ENCODE peak calls at places on chromosomes 5 and 9, in seven cellular contexts. W is upper lobe of left lung, H is Panc1, O is K562, N is GM12878, G is RWPE2, V is heart left ventricle. J is an unnamed sample. For H3K9me3 and H3K4me1, the result is how much of the 10 kb centered on the place peaks cover.

GRCh38 chr5:131270809-131271208 is 7.0 kb downstream of the CDC42SE2 start:
- ATAC-seq in W (no peak), H (peak), O (peak), N (no peak), G (peak), V (no peak), J (no peak)

GRCh38 chr5:134851307-134851923 is 5.6 kb downstream of the C5orf24 start:
- ATAC-seq in W (no peak), H (peak), O (peak), N (peak), G (peak), V (no peak), J (no peak)

GRCh38 chr5:133219296-133219695 is 167.5 kb downstream of the HSPA4 start:
- ATAC-seq in W (no peak), H (no peak), O (no peak), N (no peak), G (no peak), V (no peak), J (no peak)

GRCh38 chr5:117160361-117160760 is 585.7 kb upstream of the SEMA6A start:
- ATAC-seq in W (no peak), H (no peak), O (no peak), N (no peak), G (no peak), V (no peak), J (no peak)

GRCh38 chr5:146796144-146796543 is 82.4 kb downstream of the PPP2R2B start:
- ATAC-seq in W (no peak), H (no peak), O (no peak), N (no peak), G (peak), V (no peak), J (no peak)

GRCh38 chr5:102843997-102844396 is 88.9 kb downstream of the PAM start:
- ATAC-seq in W (no peak), H (no peak), O (no peak), N (no peak), G (no peak), V (no peak), J (no peak)

GRCh38 chr9:135281661-135282000 is 194.2 kb downstream of the OLFM1 start:
- ATAC-seq in W (peak), H (no peak), O (no peak), N (no peak), G (peak), V (no peak), J (no peak)

GRCh38 chr9:6973762-6974161 is 216.0 kb downstream of the KDM4C start:
- ATAC-seq in W (no peak), H (no peak), O (no peak), N (peak), G (peak), V (no peak), J (no peak)

GRCh38 chr9:27483576-27483975 is 40.5 kb upstream of the IFNK start:
- ATAC-seq in W (no peak), H (no peak), O (no peak), N (no peak), G (no peak), V (no peak), J (no peak)

GRCh38 chr5:60633336-60633735 is 66.6 kb downstream of the DEPDC1B start:
- ATAC-seq in W (peak), H (no peak), O (no peak), N (no peak), G (peak), V (no peak), J (no peak)

GRCh38 chr9:86469476-86470087 is 115.4 kb upstream of the TUT7 start:
- ATAC-seq in W (no peak), H (no peak), O (no peak), N (no peak), G (no peak), V (no peak), J (no peak)

GRCh38 chr9:114174876-114175771 is 19.8 kb downstream of the COL27A1 start:
- ATAC-seq in W (no peak), H (peak), O (no peak), N (no peak), G (no peak), V (peak), J (peak)

DNA sequence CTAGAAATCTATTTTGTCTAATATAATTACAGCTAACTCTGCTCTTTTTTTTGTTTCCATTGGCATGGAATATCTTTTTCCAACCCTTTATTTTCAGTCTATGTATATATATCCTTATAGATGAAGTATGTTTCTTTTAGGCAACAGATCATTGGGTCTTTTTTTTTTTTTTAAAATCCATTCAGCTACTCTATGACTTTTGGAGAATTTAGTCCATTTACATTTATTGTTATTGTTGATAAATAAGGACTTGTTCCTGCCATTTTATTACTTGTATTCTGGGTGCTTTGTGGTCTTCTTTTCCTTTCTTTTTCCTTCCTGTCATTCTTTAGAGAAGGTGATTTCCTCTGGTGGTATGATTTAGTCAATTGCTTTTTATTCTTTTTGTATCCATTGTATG is 296.8 kb downstream of the SMARCA2 start:
- ATAC-seq in W (no peak), H (no peak), O (no peak), N (no peak), G (no peak), V (no peak), J (no peak)
- H3K9me3 ChIP-seq in W (under half), H (under half), O (under half), N (under half), G (under half), V (under half), J (under half)

GRCh38 chr9:21804336-21804735 is 1.9 kb downstream of the MTAP start:
- ATAC-seq in W (no peak), H (no peak), O (no peak), N (no peak), G (no peak), V (no peak), J (no peak)
- H3K4me1 ChIP-seq in W (under half), H (under half), O (under half), N (under half), G (under half), V (under half), J (under half)

GRCh38 chr5:26807231-26808199 is 230.9 kb downstream of the CDH9 start:
- ATAC-seq in W (peak), H (no peak), O (no peak), N (no peak), G (no peak), V (peak), J (no peak)
- H3K9me3 ChIP-seq in W (under half), H (under half), O (under half), N (under half), G (under half), V (under half), J (under half)

GRCh38 chr9:115414561-115414960 is 296.6 kb upstream of the TNC start:
- ATAC-seq in W (no peak), H (no peak), O (no peak), N (no peak), G (no peak), V (no peak), J (no peak)

GRCh38 chr9:115413304-115413703 is 295.3 kb upstream of the TNC start:
- ATAC-seq in W (no peak), H (no peak), O (no peak), N (peak), G (no peak), V (no peak), J (no peak)

GRCh38 chr9:115411516-115411915 is 293.6 kb upstream of the TNC start:
- ATAC-seq in W (no peak), H (no peak), O (no peak), N (no peak), G (no peak), V (no peak), J (no peak)

GRCh38 chr9:115413766-115414382 is 295.9 kb upstream of the TNC start:
- ATAC-seq in W (no peak), H (no peak), O (no peak), N (no peak), G (no peak), V (no peak), J (no peak)

GRCh38 chr9:115411993-115412452 is 294.1 kb upstream of the TNC start:
- ATAC-seq in W (no peak), H (no peak), O (no peak), N (no peak), G (no peak), V (no peak), J (no peak)
- H3K4me1 ChIP-seq in W (under half), H (under half), O (under half), N (under half), G (under half), V (under half), J (under half)

GRCh38 chr5:141398608-141399007 is 861 bp downstream of the PCDHGB5 start:
- ATAC-seq in W (no peak), H (no peak), O (no peak), N (no peak), G (no peak), V (no peak), J (no peak)

GRCh38 chr5:141392429-141393198 is at the start of gene PCDHGA8:
- ATAC-seq in W (no peak), H (no peak), O (peak), N (no peak), G (no peak), V (no peak), J (no peak)

GRCh38 chr5:141388661-141389060 is 1.2 kb downstream of the PCDHGB4 start:
- ATAC-seq in W (no peak), H (no peak), O (no peak), N (no peak), G (no peak), V (no peak), J (no peak)

GRCh38 chr5:141389153-141390042 is 1.9 kb downstream of the PCDHGB4 start:
- ATAC-seq in W (peak), H (no peak), O (no peak), N (no peak), G (no peak), V (no peak), J (no peak)

GRCh38 chr5:141393267-141393666 is 834 bp downstream of the PCDHGA8 start:
- ATAC-seq in W (no peak), H (no peak), O (no peak), N (no peak), G (no peak), V (no peak), J (no peak)
- H3K9me3 ChIP-seq in W (under half), H (under half), O (under half), N (under half), G (under half), V (half or more), J (under half)

DNA sequence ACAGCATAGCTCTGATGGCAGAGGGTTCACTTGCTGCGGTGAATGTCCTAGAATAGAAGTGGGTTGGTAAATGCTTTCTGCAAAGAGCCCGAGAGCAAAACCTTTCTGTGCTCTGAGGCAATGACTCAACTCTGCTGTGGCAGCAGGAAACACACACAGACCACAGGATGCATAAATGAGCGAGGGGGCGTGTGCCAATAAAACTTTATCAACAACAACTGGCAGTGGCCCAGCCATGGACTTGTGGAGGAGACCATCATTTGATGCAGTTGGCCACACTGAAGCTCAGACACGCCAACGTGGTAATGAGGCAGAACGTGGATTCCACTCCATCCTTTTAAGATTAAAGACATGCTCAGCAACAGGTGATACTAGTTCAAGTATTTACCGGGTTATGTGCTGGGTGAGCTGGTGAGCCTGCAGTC is 6.8 kb downstream of the MRPL36 start:
- ATAC-seq in W (no peak), H (peak), O (peak), N (peak), G (no peak), V (no peak), J (no peak)
- H3K4me1 ChIP-seq in W (under half), H (under half), O (under half), N (half or more), G (under half), V (under half), J (under half)

GRCh38 chr5:30620481-30621085 is 572.9 kb upstream of the CDH6 start:
- ATAC-seq in W (no peak), H (no peak), O (no peak), N (no peak), G (no peak), V (no peak), J (no peak)
- H3K9me3 ChIP-seq in W (under half), H (under half), O (under half), N (under half), G (under half), V (under half), J (under half)

J was measured in gastroesophageal sphincter.